ENCODE peak calls at places on chromosomes 2 and 18, in four cellular contexts. L is HepG2, R is SK-N-SH, W is A549. A is an unnamed sample.

GRCh38 chr2:21165350-21165749 is 41.6 kb downstream of the TDRD15 start:
- DNase-seq in L (peak), R (peak), W (no peak), A (no peak)

GRCh38 chr2:54107903-54108615 is 7.4 kb upstream of the ACYP2 start:
- DNase-seq in L (no peak), R (peak), W (no peak), A (no peak)

GRCh38 chr18:63169853-63170252 is 149.7 kb downstream of the BCL2 start:
- DNase-seq in L (no peak), R (no peak), W (no peak), A (no peak)

GRCh38 chr2:63735263-63735662 is 106.4 kb upstream of the UGP2 start:
- DNase-seq in L (peak), R (no peak), W (no peak), A (no peak)

GRCh38 chr2:5164806-5165525 is 527.2 kb upstream of the SOX11 start:
- DNase-seq in L (no peak), R (no peak), W (no peak), A (no peak)

GRCh38 chr2:68318686-68319396 is 908 bp downstream of the CNRIP1 start:
- DNase-seq in L (no peak), R (peak), W (no peak), A (no peak)

GRCh38 chr2:204315236-204315662 is 230.0 kb upstream of the PARD3B start:
- DNase-seq in L (no peak), R (no peak), W (no peak), A (no peak)

GRCh38 chr18:71116535-71116934 is 827.7 kb downstream of the SOCS6 start:
- DNase-seq in L (no peak), R (no peak), W (no peak), A (no peak)

GRCh38 chr2:165203689-165204559 is at the start of gene SCN3A:
- DNase-seq in L (peak), R (peak), W (peak), A (no peak)

GRCh38 chr2:200702646-200703118 is 109.0 kb upstream of the BZW1 start:
- DNase-seq in L (peak), R (no peak), W (no peak), A (no peak)

GRCh38 chr2:212548459-212548815 is 9.8 kb upstream of the ERBB4 start:
- DNase-seq in L (peak), R (peak), W (no peak), A (no peak)

GRCh38 chr18:10182009-10182624 is 268.3 kb downstream of the VAPA start:
- DNase-seq in L (no peak), R (no peak), W (no peak), A (no peak)

GRCh38 chr18:6489977-6490376 is 75.3 kb upstream of the L3MBTL4 start:
- DNase-seq in L (no peak), R (no peak), W (no peak), A (no peak)

GRCh38 chr2:215772634-215773563 is 240.5 kb downstream of the MREG start:
- DNase-seq in L (no peak), R (no peak), W (no peak), A (no peak)

GRCh38 chr2:10680214-10680613 is 9.6 kb downstream of the NOL10 start:
- DNase-seq in L (no peak), R (no peak), W (no peak), A (no peak)

GRCh38 chr2:63347361-63347760 is 240.9 kb downstream of the WDPCP start:
- DNase-seq in L (no peak), R (no peak), W (no peak), A (no peak)

GRCh38 chr2:147033046-147033445 is 811.8 kb upstream of the ACVR2A start:
- DNase-seq in L (no peak), R (no peak), W (no peak), A (no peak)

GRCh38 chr2:61962095-61962984 is 56.9 kb downstream of the COMMD1 start:
- DNase-seq in L (no peak), R (no peak), W (no peak), A (no peak)

GRCh38 chr2:162242586-162243304 is 500 bp downstream of the FAP start:
- DNase-seq in L (no peak), R (no peak), W (no peak), A (no peak)
- TF ChIP-seq PBX3 in L (no peak), R (no peak), W (no peak), A (no peak)

GRCh38 chr18:68083776-68084175 is 567.3 kb upstream of the DSEL start:
- DNase-seq in L (no peak), R (no peak), W (no peak), A (no peak)

GRCh38 chr18:68085251-68085650 is 568.7 kb upstream of the DSEL start:
- DNase-seq in L (no peak), R (no peak), W (no peak), A (no peak)

GRCh38 chr18:68083131-68083530 is 566.6 kb upstream of the DSEL start:
- DNase-seq in L (no peak), R (no peak), W (no peak), A (no peak)
- TF ChIP-seq PBX3 in L (no peak), R (peak), W (no peak), A (no peak)

DNA sequence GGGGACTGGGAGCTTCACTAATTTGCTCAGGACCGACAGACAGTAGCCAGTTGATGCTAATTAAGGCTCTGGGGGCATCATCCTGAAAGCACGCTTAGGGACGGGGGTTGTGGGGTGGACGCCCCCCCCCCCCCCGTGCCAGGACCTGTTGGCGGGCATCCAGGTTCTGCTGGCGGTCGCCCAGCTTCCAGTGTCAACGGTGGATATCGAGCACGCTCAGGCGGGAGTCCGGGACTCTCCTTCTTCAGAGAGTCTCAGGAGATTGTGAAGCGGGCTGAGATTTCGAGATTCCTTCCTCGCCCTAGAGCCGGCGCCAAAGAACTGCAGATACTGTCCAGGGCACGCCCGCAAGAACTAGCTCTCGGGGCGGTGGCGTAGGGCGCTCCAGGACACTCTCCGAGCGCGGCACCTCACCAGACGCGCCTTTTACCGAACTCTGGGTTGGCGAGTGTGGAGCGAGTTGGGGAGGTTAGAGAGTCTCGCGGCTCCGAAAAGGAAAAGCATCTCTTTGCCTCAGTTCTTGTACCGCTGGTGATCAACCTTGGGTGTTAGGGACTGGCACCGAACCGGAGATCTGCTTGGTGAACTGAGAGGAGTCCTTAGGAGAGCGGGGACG is 5.6 kb downstream of the RAX start:
- DNase-seq in L (no peak), R (peak), W (peak), A (no peak)
- TF ChIP-seq PBX3 in L (no peak), R (no peak), W (no peak), A (no peak)

DNA sequence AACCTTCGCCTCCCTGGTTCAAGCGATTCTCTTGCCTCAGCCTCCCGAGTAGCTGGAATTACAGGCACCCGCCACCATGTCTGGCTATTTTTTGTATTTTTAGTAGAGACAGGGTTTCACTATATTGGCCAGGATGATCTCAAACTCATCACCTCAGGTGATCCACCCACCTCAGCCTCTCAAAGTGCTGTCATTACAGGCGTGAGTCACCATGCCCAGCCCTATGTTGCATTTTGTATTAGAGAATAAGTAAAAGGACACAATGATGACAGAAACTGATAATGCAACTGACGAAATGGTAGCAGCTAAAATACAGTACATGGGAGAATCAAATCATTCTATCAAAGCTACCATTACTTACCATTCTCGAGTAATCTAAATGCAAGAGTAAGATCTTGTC is 276.7 kb downstream of the DSEL start:
- DNase-seq in L (no peak), R (no peak), W (no peak), A (no peak)
- TF ChIP-seq PBX3 in L (no peak), R (no peak), W (no peak), A (no peak)

GRCh38 chr2:236688563-236689392 is 119.2 kb downstream of the ACKR3 start:
- DNase-seq in L (no peak), R (no peak), W (no peak), A (no peak)
- TF ChIP-seq PBX3 in L (no peak), R (no peak), W (no peak), A (no peak)

DNA sequence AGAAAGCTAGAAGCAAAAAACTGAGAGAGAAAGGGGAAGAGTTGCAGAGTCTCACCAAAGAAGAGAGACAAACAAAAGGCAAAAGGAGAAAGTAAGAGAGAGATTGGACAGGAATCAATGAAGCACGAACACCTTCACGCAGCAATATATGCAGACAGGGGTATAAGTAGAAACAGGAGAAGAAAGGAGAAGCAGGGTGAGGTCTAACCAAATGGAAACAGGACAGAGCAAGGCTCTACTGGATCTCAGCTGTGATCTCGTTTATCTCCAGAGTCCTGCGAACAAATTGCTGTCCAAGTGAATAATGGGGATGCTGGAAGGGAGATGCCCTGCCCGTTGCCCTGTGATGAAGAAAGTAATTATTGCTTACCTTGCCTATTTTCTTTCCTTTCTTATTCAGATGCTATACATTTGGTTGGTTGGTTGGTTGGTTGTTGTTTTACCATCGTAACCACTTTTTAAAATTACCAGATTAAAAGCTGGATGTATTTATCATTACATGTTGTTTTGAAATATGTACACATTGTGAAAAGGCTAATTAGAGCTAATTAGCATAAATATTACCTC is 34.0 kb downstream of the SP100 start:
- DNase-seq in L (no peak), R (no peak), W (no peak), A (no peak)
- TF ChIP-seq PBX3 in L (no peak), R (no peak), W (no peak), A (no peak)